ENCODE peak calls at places on chromosomes 1 and 21, in eight cellular contexts. One of them, this sample, is unnamed.

GRCh38 chr1:163797816-163798215 is 476.1 kb downstream of the NUF2 start:
- DNase-seq in cardiac fibroblast: no peak
- DNase-seq in thyroid gland: no peak
- DNase-seq in Panc1: no peak
- DNase-seq in bronchial epithelial cell: peak
- DNase-seq in fibroblast of lung: no peak
- DNase-seq in thoracic aorta: no peak
- DNase-seq in AG04450: no peak
- DNase-seq in this sample: no peak

GRCh38 chr1:163877016-163877415 is 555.3 kb downstream of the NUF2 start:
- DNase-seq in cardiac fibroblast: no peak
- DNase-seq in thyroid gland: no peak
- DNase-seq in Panc1: no peak
- DNase-seq in bronchial epithelial cell: no peak
- DNase-seq in fibroblast of lung: peak
- DNase-seq in thoracic aorta: no peak
- DNase-seq in AG04450: no peak
- DNase-seq in this sample: no peak

GRCh38 chr1:246987083-246987690 is 20.7 kb downstream of the ZNF695 start:
- DNase-seq in cardiac fibroblast: peak
- DNase-seq in thyroid gland: no peak
- DNase-seq in Panc1: no peak
- DNase-seq in bronchial epithelial cell: no peak
- DNase-seq in fibroblast of lung: no peak
- DNase-seq in thoracic aorta: no peak
- DNase-seq in AG04450: no peak
- DNase-seq in this sample: no peak

GRCh38 chr21:44892536-44893277 is 19.2 kb upstream of the PTTG1IP start:
- DNase-seq in cardiac fibroblast: peak
- DNase-seq in thyroid gland: peak
- DNase-seq in Panc1: no peak
- DNase-seq in bronchial epithelial cell: no peak
- DNase-seq in fibroblast of lung: peak
- DNase-seq in thoracic aorta: no peak
- DNase-seq in AG04450: no peak
- DNase-seq in this sample: peak

GRCh38 chr1:160460214-160460642 is 59.9 kb downstream of the VANGL2 start:
- DNase-seq in cardiac fibroblast: no peak
- DNase-seq in thyroid gland: no peak
- DNase-seq in Panc1: no peak
- DNase-seq in bronchial epithelial cell: no peak
- DNase-seq in fibroblast of lung: no peak
- DNase-seq in thoracic aorta: no peak
- DNase-seq in AG04450: no peak
- DNase-seq in this sample: no peak

GRCh38 chr1:58251415-58252073 is 295.0 kb downstream of the OMA1 start:
- DNase-seq in cardiac fibroblast: peak
- DNase-seq in thyroid gland: no peak
- DNase-seq in Panc1: no peak
- DNase-seq in bronchial epithelial cell: no peak
- DNase-seq in fibroblast of lung: no peak
- DNase-seq in thoracic aorta: no peak
- DNase-seq in AG04450: no peak
- DNase-seq in this sample: peak

GRCh38 chr1:238409191-238409846 is 518.6 kb upstream of the ZP4 start:
- DNase-seq in cardiac fibroblast: peak
- DNase-seq in thyroid gland: no peak
- DNase-seq in Panc1: no peak
- DNase-seq in bronchial epithelial cell: peak
- DNase-seq in fibroblast of lung: peak
- DNase-seq in thoracic aorta: no peak
- DNase-seq in AG04450: peak
- DNase-seq in this sample: no peak

GRCh38 chr21:15204887-15205286 is 140.1 kb upstream of the NRIP1 start:
- DNase-seq in cardiac fibroblast: no peak
- DNase-seq in thyroid gland: no peak
- DNase-seq in Panc1: no peak
- DNase-seq in bronchial epithelial cell: no peak
- DNase-seq in fibroblast of lung: no peak
- DNase-seq in thoracic aorta: no peak
- DNase-seq in AG04450: no peak
- DNase-seq in this sample: no peak

GRCh38 chr1:183209533-183210158 is 23.6 kb downstream of the LAMC2 start:
- DNase-seq in cardiac fibroblast: peak
- DNase-seq in thyroid gland: no peak
- DNase-seq in Panc1: peak
- DNase-seq in bronchial epithelial cell: peak
- DNase-seq in fibroblast of lung: peak
- DNase-seq in thoracic aorta: no peak
- DNase-seq in AG04450: no peak
- DNase-seq in this sample: peak

GRCh38 chr1:27772071-27772470 is 948 bp upstream of the STX12 start:
- DNase-seq in cardiac fibroblast: peak
- DNase-seq in thyroid gland: no peak
- DNase-seq in Panc1: no peak
- DNase-seq in bronchial epithelial cell: no peak
- DNase-seq in fibroblast of lung: peak
- DNase-seq in thoracic aorta: no peak
- DNase-seq in AG04450: no peak
- DNase-seq in this sample: no peak

DNA sequence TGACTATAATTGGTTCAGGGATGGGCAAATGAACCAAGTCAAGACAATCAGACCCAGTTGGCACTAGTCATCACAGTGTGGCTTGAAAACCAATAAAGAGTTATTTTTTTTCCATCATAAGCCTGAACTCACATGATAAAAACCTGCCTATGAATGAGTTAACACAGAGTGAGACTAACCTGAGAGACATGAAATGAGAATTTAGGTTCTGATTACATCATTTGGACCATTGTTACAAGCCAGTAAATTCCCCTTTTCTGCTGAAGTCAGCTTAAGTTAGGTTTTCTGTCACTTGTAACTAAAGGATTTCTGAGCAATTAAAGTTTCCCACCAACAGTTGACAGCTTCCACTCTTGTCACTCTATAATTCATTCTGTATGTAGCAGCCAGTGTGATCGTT is 9.6 kb upstream of the RSBN1 start:
- DNase-seq in cardiac fibroblast: no peak
- DNase-seq in thyroid gland: no peak
- DNase-seq in Panc1: no peak
- DNase-seq in bronchial epithelial cell: no peak
- DNase-seq in fibroblast of lung: no peak
- DNase-seq in thoracic aorta: no peak
- DNase-seq in AG04450: no peak
- DNase-seq in this sample: no peak
- TF ChIP-seq CTCF in cardiac fibroblast: no peak
- TF ChIP-seq CTCF in thyroid gland: no peak
- TF ChIP-seq CTCF in Panc1: no peak
- TF ChIP-seq CTCF in bronchial epithelial cell: no peak
- TF ChIP-seq CTCF in fibroblast of lung: no peak
- TF ChIP-seq CTCF in thoracic aorta: no peak
- TF ChIP-seq CTCF in AG04450: no peak
- TF ChIP-seq CTCF in this sample: no peak

GRCh38 chr1:42816600-42817439 is at the start of the genes ERMAP and SVBP:
- DNase-seq in cardiac fibroblast: peak
- DNase-seq in thyroid gland: peak
- DNase-seq in Panc1: peak
- DNase-seq in bronchial epithelial cell: peak
- DNase-seq in fibroblast of lung: peak
- DNase-seq in thoracic aorta: peak
- DNase-seq in AG04450: peak
- DNase-seq in this sample: peak
- TF ChIP-seq CTCF in cardiac fibroblast: no peak
- TF ChIP-seq CTCF in thyroid gland: no peak
- TF ChIP-seq CTCF in Panc1: no peak
- TF ChIP-seq CTCF in bronchial epithelial cell: no peak
- TF ChIP-seq CTCF in fibroblast of lung: no peak
- TF ChIP-seq CTCF in thoracic aorta: no peak
- TF ChIP-seq CTCF in AG04450: no peak
- TF ChIP-seq CTCF in this sample: no peak

DNA sequence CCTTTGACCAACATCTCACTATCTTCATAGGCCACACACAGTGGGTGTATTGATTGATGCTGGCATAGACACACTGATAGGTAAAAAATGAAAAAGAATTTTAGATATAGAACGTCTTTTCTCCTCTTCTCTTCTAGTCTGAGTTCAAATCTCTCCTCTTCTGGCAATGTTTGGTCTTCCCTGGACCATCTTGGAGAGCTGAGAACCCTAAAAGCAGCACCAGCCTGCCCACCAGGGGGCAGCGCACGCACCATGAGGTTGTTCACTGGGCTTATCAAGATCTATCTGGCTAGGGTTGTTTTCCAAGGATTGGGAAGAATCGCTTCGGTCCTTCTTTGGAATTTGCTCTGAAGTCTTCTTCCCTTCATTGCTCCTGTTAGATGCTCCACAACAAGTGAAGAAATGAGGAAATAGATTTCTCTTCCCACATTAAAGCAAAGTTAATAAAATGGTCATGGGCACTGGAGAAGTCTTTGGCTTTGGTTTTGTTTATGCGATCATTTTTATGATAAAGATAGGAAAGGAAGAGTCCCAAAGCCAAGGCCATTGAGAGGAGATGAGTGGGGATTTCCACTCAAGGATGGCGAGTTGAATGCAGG is 104.0 kb upstream of the OLIG2 start:
- DNase-seq in cardiac fibroblast: peak
- DNase-seq in thyroid gland: no peak
- DNase-seq in Panc1: no peak
- DNase-seq in bronchial epithelial cell: peak
- DNase-seq in fibroblast of lung: peak
- DNase-seq in thoracic aorta: no peak
- DNase-seq in AG04450: no peak
- DNase-seq in this sample: peak
- TF ChIP-seq CTCF in cardiac fibroblast: peak
- TF ChIP-seq CTCF in thyroid gland: no peak
- TF ChIP-seq CTCF in Panc1: peak
- TF ChIP-seq CTCF in bronchial epithelial cell: peak
- TF ChIP-seq CTCF in fibroblast of lung: no peak
- TF ChIP-seq CTCF in thoracic aorta: no peak
- TF ChIP-seq CTCF in AG04450: peak
- TF ChIP-seq CTCF in this sample: peak

GRCh38 chr1:224494343-224494742 is 59.7 kb upstream of the WDR26 start:
- DNase-seq in cardiac fibroblast: no peak
- DNase-seq in thyroid gland: no peak
- DNase-seq in Panc1: no peak
- DNase-seq in bronchial epithelial cell: no peak
- DNase-seq in fibroblast of lung: no peak
- DNase-seq in thoracic aorta: no peak
- DNase-seq in AG04450: no peak
- DNase-seq in this sample: no peak

GRCh38 chr1:224493269-224493668 is 58.7 kb upstream of the WDR26 start:
- DNase-seq in cardiac fibroblast: no peak
- DNase-seq in thyroid gland: no peak
- DNase-seq in Panc1: no peak
- DNase-seq in bronchial epithelial cell: no peak
- DNase-seq in fibroblast of lung: no peak
- DNase-seq in thoracic aorta: no peak
- DNase-seq in AG04450: no peak
- DNase-seq in this sample: no peak

GRCh38 chr1:224496826-224497225 is 62.2 kb upstream of the WDR26 start:
- DNase-seq in cardiac fibroblast: no peak
- DNase-seq in thyroid gland: no peak
- DNase-seq in Panc1: no peak
- DNase-seq in bronchial epithelial cell: no peak
- DNase-seq in fibroblast of lung: no peak
- DNase-seq in thoracic aorta: no peak
- DNase-seq in AG04450: no peak
- DNase-seq in this sample: no peak

GRCh38 chr1:224497714-224498573 is 63.3 kb upstream of the WDR26 start:
- DNase-seq in cardiac fibroblast: peak
- DNase-seq in thyroid gland: no peak
- DNase-seq in Panc1: peak
- DNase-seq in bronchial epithelial cell: peak
- DNase-seq in fibroblast of lung: peak
- DNase-seq in thoracic aorta: no peak
- DNase-seq in AG04450: no peak
- DNase-seq in this sample: peak

DNA sequence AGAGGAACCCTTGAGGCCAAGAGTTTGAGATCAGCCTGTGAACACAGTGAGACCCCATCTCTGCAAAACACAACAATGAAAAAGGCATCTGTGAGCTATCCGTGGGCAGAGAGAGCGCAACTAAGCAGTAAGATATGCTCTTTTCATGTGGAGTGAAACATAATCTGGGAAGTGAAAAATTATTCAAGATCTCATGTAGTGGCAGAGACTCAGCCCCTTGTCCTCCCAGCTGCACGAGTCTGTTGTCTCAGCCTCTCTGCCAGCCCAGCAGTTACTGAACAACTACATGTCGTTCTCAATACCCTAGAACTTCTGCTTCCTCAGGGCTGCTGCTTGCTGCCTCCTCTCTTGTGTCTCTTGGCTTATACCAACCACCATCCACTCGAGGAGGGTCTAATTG is 61.3 kb upstream of the WDR26 start:
- DNase-seq in cardiac fibroblast: no peak
- DNase-seq in thyroid gland: no peak
- DNase-seq in Panc1: no peak
- DNase-seq in bronchial epithelial cell: no peak
- DNase-seq in fibroblast of lung: no peak
- DNase-seq in thoracic aorta: no peak
- DNase-seq in AG04450: no peak
- DNase-seq in this sample: no peak
- TF ChIP-seq CTCF in cardiac fibroblast: no peak
- TF ChIP-seq CTCF in thyroid gland: no peak
- TF ChIP-seq CTCF in Panc1: no peak
- TF ChIP-seq CTCF in bronchial epithelial cell: no peak
- TF ChIP-seq CTCF in fibroblast of lung: no peak
- TF ChIP-seq CTCF in thoracic aorta: no peak
- TF ChIP-seq CTCF in AG04450: no peak
- TF ChIP-seq CTCF in this sample: no peak

GRCh38 chr1:94434339-94435092 is 16.3 kb downstream of the ABCD3 start:
- DNase-seq in cardiac fibroblast: peak
- DNase-seq in thyroid gland: no peak
- DNase-seq in Panc1: no peak
- DNase-seq in bronchial epithelial cell: peak
- DNase-seq in fibroblast of lung: peak
- DNase-seq in thoracic aorta: no peak
- DNase-seq in AG04450: no peak
- DNase-seq in this sample: no peak

GRCh38 chr1:94438692-94439276 is 20.6 kb downstream of the ABCD3 start:
- DNase-seq in cardiac fibroblast: peak
- DNase-seq in thyroid gland: no peak
- DNase-seq in Panc1: no peak
- DNase-seq in bronchial epithelial cell: no peak
- DNase-seq in fibroblast of lung: no peak
- DNase-seq in thoracic aorta: no peak
- DNase-seq in AG04450: no peak
- DNase-seq in this sample: no peak

DNA sequence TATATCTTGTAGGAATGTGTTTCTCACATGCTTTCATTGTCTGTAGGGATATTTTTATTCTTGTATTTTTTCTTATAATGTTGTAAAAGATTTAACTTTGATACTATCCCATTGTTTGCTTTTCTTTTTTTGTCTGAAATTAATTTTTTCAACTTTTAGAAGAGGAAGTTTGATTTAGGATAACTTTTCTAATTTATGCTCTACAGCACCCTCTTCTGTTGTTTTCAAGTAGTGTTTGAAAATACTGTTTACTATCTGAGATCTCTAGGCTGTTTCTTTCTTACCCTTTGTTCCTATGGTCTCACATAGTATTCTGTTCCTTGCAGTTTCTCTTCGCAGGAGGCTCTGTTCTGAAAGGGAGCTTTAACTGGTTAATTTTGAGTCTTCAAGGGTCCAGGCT is 21.9 kb downstream of the ABCD3 start:
- DNase-seq in cardiac fibroblast: no peak
- DNase-seq in thyroid gland: no peak
- DNase-seq in Panc1: no peak
- DNase-seq in bronchial epithelial cell: no peak
- DNase-seq in fibroblast of lung: no peak
- DNase-seq in thoracic aorta: no peak
- DNase-seq in AG04450: no peak
- DNase-seq in this sample: no peak
- TF ChIP-seq CTCF in cardiac fibroblast: no peak
- TF ChIP-seq CTCF in thyroid gland: no peak
- TF ChIP-seq CTCF in Panc1: no peak
- TF ChIP-seq CTCF in bronchial epithelial cell: no peak
- TF ChIP-seq CTCF in fibroblast of lung: no peak
- TF ChIP-seq CTCF in thoracic aorta: no peak
- TF ChIP-seq CTCF in AG04450: no peak
- TF ChIP-seq CTCF in this sample: peak